ENCODE peak calls at places on chromosomes 12 and 14, in four cellular contexts. F is fibroblast of lung, A is Karpas-422, M is adipocyte. Y is an unnamed sample. For H3K4me1 and H3K36me3, the result is how much of the 10 kb centered on the place peaks cover.

GRCh38 chr12:53313996-53314395 is 7.4 kb downstream of the AAAS start:
- DNase-seq in M (no peak), F (no peak), A (no peak), Y (no peak)

GRCh38 chr12:116924558-116925453 is 14.1 kb downstream of the FBXW8 start:
- DNase-seq in M (peak), A (no peak), F (peak), Y (peak)

GRCh38 chr12:119229837-119230236 is 51.1 kb downstream of the HSPB8 start:
- DNase-seq in A (peak), M (no peak), F (peak), Y (peak)

GRCh38 chr12:122028601-122029560 is 7.2 kb downstream of the BCL7A start:
- DNase-seq in A (peak), M (no peak), F (no peak), Y (no peak)

GRCh38 chr12:42735869-42736361 is 146.4 kb upstream of the PRICKLE1 start:
- DNase-seq in A (no peak), M (no peak), F (no peak), Y (peak)

GRCh38 chr12:54051081-54051912 is 2.3 kb upstream of the HOXC4 start:
- DNase-seq in A (no peak), F (no peak), M (no peak), Y (peak)

GRCh38 chr12:4270670-4271432 is 2.7 kb upstream of the CCND2 start:
- DNase-seq in F (peak), M (peak), A (peak), Y (peak)

GRCh38 chr14:104187931-104188726 is 49.7 kb downstream of the KIF26A start:
- DNase-seq in F (no peak), M (no peak), A (no peak), Y (no peak)

GRCh38 chr12:58575281-58575680 is 345.0 kb downstream of the LRIG3 start:
- DNase-seq in M (peak), A (no peak), F (peak), Y (peak)

GRCh38 chr14:61526405-61527312 is 168.7 kb upstream of the HIF1A start:
- DNase-seq in A (no peak), F (no peak), M (no peak), Y (peak)

GRCh38 chr14:75497191-75497590 is 25.1 kb upstream of the BATF start:
- DNase-seq in A (no peak), F (no peak), M (no peak), Y (no peak)

GRCh38 chr14:100165376-100165775 is 5.9 kb upstream of the DEGS2 start:
- DNase-seq in F (no peak), A (no peak), M (peak), Y (no peak)

GRCh38 chr14:94081386-94081820 is 293 bp downstream of the IFI27L1 start:
- DNase-seq in M (peak), F (no peak), A (peak), Y (peak)

GRCh38 chr12:105846331-105846730 is 292.4 kb downstream of the NUAK1 start:
- DNase-seq in F (no peak), A (no peak), M (no peak), Y (no peak)

GRCh38 chr12:53208435-53208834 is 1.4 kb upstream of the ITGB7 start:
- DNase-seq in F (no peak), M (no peak), A (no peak), Y (no peak)

GRCh38 chr14:91946313-91947195 is 940 bp downstream of the FBLN5 start:
- DNase-seq in M (peak), F (peak), A (no peak), Y (peak)

GRCh38 chr14:53670701-53671100 is 285.9 kb downstream of the BMP4 start:
- DNase-seq in F (peak), M (peak), A (no peak), Y (peak)

GRCh38 chr12:43444940-43445564 is 107.0 kb downstream of the ADAMTS20 start:
- DNase-seq in M (peak), F (peak), A (peak), Y (peak)

GRCh38 chr12:30796508-30796780 is 41.7 kb upstream of the CAPRIN2 start:
- DNase-seq in F (peak), A (no peak), M (peak), Y (peak)

GRCh38 chr14:52111583-52111982 is 42.7 kb upstream of the NID2 start:
- DNase-seq in F (peak), A (no peak), M (peak), Y (peak)

GRCh38 chr14:65206448-65207096 is 104.3 kb upstream of the MAX start:
- DNase-seq in F (peak), A (peak), M (peak), Y (peak)
- H3K4me1 ChIP-seq in F (under half), A (half or more), M (under half), Y (under half)

GRCh38 chr12:68964013-68964412 is 31.0 kb upstream of the CPM start:
- DNase-seq in F (no peak), A (no peak), M (no peak), Y (no peak)

GRCh38 chr12:68967036-68967435 is 34.1 kb upstream of the CPM start:
- DNase-seq in F (no peak), M (no peak), A (no peak), Y (no peak)

GRCh38 chr12:68962855-68963455 is 30.0 kb upstream of the CPM start:
- DNase-seq in F (peak), M (peak), A (no peak), Y (peak)

GRCh38 chr12:68960162-68960501 is 27.2 kb upstream of the CPM start:
- DNase-seq in F (peak), A (no peak), M (no peak), Y (peak)

DNA sequence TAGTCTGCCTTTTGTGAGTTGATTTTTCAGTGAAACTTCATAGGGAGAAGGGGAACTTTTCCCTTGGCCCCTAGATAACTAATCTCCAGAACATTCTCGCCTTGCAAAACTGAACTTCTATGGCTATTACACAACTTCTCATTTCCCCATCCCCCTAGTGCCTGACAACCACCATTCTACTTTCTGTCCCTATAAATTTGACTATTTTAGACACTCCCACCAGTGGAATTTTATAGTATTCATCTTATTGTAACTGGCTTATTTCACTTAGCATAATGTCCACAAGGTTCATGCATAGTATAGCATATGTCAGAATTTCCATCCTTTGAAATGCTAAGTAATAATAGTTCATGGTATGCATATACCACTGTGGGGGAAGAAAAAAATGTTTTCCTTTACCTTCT is 30.5 kb upstream of the CPM start:
- DNase-seq in M (peak), A (no peak), F (no peak), Y (no peak)
- H3K36me3 ChIP-seq in M (under half), A (under half), F (under half), Y (under half)

GRCh38 chr14:55641954-55642353 is 61.9 kb downstream of the KTN1 start:
- DNase-seq in M (no peak), A (no peak), F (no peak), Y (no peak)
- H3K9ac ChIP-seq in M (no peak), A (no peak), F (no peak), Y (no peak)

DNA sequence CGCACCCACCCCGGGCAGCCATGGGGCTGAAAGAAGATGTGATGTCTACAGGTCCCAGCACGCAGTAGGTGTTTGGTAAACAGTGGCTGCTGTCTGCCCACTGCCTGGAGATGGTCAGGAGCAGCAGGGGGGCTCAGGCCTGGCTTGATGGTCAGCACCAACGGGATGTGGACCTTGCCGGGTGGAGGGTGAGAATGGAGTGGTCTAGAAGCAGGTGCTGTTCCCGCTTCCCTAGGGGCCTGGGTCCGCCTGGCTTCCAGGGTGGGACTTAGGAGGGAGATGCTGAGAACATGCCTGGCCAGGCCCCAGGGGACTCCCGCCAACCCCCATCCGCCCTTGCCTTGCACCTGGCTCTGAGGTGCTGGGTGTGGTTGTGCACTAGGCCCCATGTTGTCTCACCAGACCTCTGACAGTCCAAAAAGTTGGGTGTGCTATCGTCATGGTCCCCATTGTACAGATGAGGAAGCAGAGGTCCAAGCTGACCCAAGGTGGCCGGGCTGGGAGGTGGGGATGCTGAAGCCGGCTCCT is 12.9 kb downstream of the FAM222A start:
- DNase-seq in A (no peak), M (no peak), F (no peak), Y (no peak)
- H3K4me1 ChIP-seq in A (under half), M (under half), F (under half), Y (under half)

GRCh38 chr12:104122298-104122697 is 15.7 kb downstream of the NFYB start:
- DNase-seq in A (no peak), M (no peak), F (no peak), Y (no peak)
- H3K36me3 ChIP-seq in A (half or more), M (half or more), F (under half), Y (half or more)

GRCh38 chr14:102920998-102921304 is 1.5 kb upstream of the AMN start:
- DNase-seq in F (no peak), M (no peak), A (no peak), Y (no peak)

GRCh38 chr14:102923201-102923919 is 897 bp downstream of the AMN start:
- DNase-seq in F (no peak), A (no peak), M (peak), Y (no peak)

GRCh38 chr14:102923920-102924486 is 1.5 kb downstream of the AMN start:
- DNase-seq in A (peak), F (no peak), M (no peak), Y (no peak)

GRCh38 chr14:102920273-102920997 is 2.0 kb upstream of the AMN start:
- DNase-seq in M (no peak), A (no peak), F (no peak), Y (no peak)

GRCh38 chr14:102922490-102923200 is at the start of gene AMN:
- DNase-seq in M (peak), F (no peak), A (no peak), Y (peak)
- H3K9ac ChIP-seq in M (no peak), F (no peak), A (no peak), Y (no peak)